ENCODE peak calls at places on chromosome 1, in six cellular contexts. U is IMR-90, A is adrenal gland, C is A549, F is testis, M is GM12892. T is an unnamed sample.

GRCh38 chr1:232678185-232678886 is 48.4 kb upstream of the SIPA1L2 start:
- DNase-seq in U (peak; percentile 65), F (no peak), M (no peak), A (no peak), C (peak; percentile 11), T (no peak)

GRCh38 chr1:8201331-8201861 is 116.5 kb upstream of the SLC45A1 start:
- DNase-seq in U (peak; percentile 23), F (no peak), C (peak; percentile 63), A (no peak), M (no peak), T (no peak)

GRCh38 chr1:100896481-100896982 is 642 bp downstream of the SLC30A7 start:
- DNase-seq in A (peak; percentile 26), U (peak; percentile 65), M (peak; percentile 14), F (peak; percentile 25), C (peak; percentile 58), T (no peak)

GRCh38 chr1:119347858-119348257 is 20.7 kb upstream of the HAO2 start:
- DNase-seq in C (no peak), A (no peak), M (no peak), F (no peak), U (no peak), T (no peak)

GRCh38 chr1:183837062-183837461 is 32.1 kb downstream of the RGL1 start:
- DNase-seq in F (no peak), M (no peak), U (no peak), C (no peak), A (peak; percentile 39), T (no peak)

GRCh38 chr1:211762206-211762605 is 68.4 kb downstream of the LPGAT1 start:
- DNase-seq in M (no peak), A (no peak), U (no peak), C (no peak), F (no peak), T (no peak)

GRCh38 chr1:83112248-83112885 is 886.6 kb downstream of the TTLL7 start:
- DNase-seq in M (no peak), F (no peak), A (no peak), C (no peak), U (no peak), T (no peak)

GRCh38 chr1:116256875-116257823 is 115.9 kb upstream of the ATP1A1 start:
- DNase-seq in A (no peak), F (no peak), U (no peak), M (no peak), C (no peak), T (no peak)

GRCh38 chr1:33093004-33093403 is 12.1 kb downstream of the AZIN2 start:
- DNase-seq in M (no peak), A (no peak), F (no peak), C (no peak), U (no peak), T (no peak)

GRCh38 chr1:236854602-236854978 is 59.5 kb downstream of the MTR start:
- DNase-seq in C (no peak), A (no peak), U (peak; percentile 46), F (no peak), M (no peak), T (no peak)

GRCh38 chr1:6560267-6560666 is 5.2 kb downstream of the TAS1R1 start:
- DNase-seq in M (no peak), C (no peak), F (no peak), U (no peak), A (no peak), T (no peak)

GRCh38 chr1:6554907-6555778 is at the start of gene TAS1R1:
- DNase-seq in C (no peak), A (peak; percentile 63), U (no peak), F (peak; percentile 70), M (no peak), T (peak; percentile 22)

GRCh38 chr1:6557597-6557996 is 2.5 kb downstream of the TAS1R1 start:
- DNase-seq in U (no peak), M (no peak), F (no peak), C (no peak), A (no peak), T (no peak)

GRCh38 chr1:6554031-6554906 is at the start of gene NOL9:
- DNase-seq in U (peak; percentile 85), F (peak; percentile 95), M (peak; percentile 96), A (peak; percentile 92), C (peak; percentile 86), T (peak; percentile 96)
- TF ChIP-seq POLR2A in U (peak; percentile 80), F (no peak), M (peak; percentile 88), A (peak; percentile 47), C (peak; percentile 69), T (peak; percentile 54)

DNA sequence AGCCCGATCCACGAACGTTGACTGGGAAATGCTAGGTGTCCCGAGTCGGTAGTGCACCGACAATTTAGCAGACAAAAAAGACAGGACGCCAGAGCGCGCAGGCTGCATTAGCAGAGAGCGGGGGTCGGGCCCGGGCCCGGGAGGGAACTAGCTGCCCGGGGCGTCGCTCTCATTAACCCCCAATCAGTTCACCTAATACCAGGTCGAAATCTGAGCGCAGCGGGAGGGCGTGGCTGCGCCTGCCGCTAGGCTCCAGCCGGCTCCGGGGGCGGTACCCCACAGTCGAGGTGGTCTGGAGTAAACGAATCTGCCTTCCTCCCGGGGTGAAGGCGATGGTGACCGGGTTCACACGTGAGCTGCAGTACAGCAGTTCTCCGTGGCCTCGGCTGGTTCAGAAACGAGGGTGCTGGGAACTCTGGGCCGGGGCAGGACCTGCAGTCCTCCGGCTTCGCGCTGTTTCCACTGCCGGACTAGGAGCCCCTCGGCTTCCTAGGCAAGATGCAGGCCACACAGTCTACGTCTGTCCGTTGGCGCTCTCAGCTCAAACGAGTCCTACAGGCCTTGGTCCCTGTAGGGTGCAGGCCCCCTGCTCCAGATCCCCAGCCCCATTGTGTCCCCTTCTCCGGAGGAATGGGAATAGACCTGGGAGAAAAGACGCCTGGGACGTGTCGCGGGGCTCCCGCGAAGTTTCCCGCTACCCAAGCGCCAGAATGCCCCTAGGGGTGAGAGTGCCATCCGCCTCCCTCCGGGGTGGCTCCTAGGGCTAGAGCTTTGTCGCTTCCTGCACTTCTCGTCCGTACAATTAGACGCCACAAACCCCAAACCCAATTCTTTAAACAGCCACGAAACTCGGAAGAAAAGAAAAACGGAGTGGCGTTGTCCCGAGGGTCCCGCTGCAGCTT is 2.0 kb downstream of the GFI1 start:
- DNase-seq in A (peak; percentile 16), U (no peak), C (peak; percentile 38), F (peak; percentile 20), M (peak; percentile 43), T (no peak)
- TF ChIP-seq POLR2A in A (no peak), U (no peak), C (no peak), F (no peak), M (no peak), T (no peak)

DNA sequence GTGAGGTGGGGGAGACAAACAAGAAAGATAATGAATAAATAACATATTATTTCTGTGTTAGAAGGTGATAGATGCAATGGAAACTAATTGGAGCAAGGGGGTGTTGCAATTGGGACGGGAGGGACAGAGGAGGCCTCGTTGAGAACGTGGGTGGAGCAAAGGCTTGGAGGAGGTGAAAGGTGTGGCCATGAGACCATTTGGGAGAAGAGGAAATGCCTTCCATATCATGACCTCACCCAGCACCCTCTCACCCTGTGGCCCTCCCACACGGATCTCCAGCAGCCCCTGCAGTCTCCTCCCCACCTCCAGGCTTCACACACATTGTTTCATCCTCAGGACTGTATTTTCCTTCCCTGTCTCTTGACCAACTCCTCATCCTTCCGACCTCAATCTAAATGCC is 85.3 kb upstream of the ARHGAP29 start:
- DNase-seq in C (peak; percentile 85), A (no peak), F (no peak), M (no peak), U (no peak), T (no peak)
- TF ChIP-seq POLR2A in C (no peak), A (no peak), F (no peak), M (no peak), U (no peak), T (no peak)

GRCh38 chr1:111474521-111474920 is 737 bp downstream of the C1orf162 start:
- DNase-seq in M (no peak), C (no peak), U (no peak), A (no peak), F (no peak), T (no peak)

GRCh38 chr1:111474106-111474505 is 322 bp downstream of the C1orf162 start:
- DNase-seq in A (no peak), M (no peak), U (no peak), F (no peak), C (no peak), T (no peak)

GRCh38 chr1:111476214-111476613 is 2.4 kb downstream of the C1orf162 start:
- DNase-seq in M (no peak), F (no peak), A (no peak), U (no peak), C (no peak), T (no peak)

GRCh38 chr1:111476761-111477309 is 3.1 kb downstream of the C1orf162 start:
- DNase-seq in A (no peak), U (no peak), F (no peak), C (no peak), M (no peak), T (no peak)

GRCh38 chr1:111475706-111476105 is 1.9 kb downstream of the C1orf162 start:
- DNase-seq in C (no peak), M (no peak), U (no peak), F (no peak), A (no peak), T (no peak)
- TF ChIP-seq POLR2A in C (no peak), M (no peak), U (no peak), F (no peak), A (no peak), T (no peak)

T was measured in uterus.